ENCODE peak calls at places on chromosomes 3 and 15, in nine cellular contexts. One of them, this sample, is unnamed.

GRCh38 chr15:64895285-64896065 is 16.2 kb upstream of the ANKDD1A start:
- DNase-seq in AG20443: peak
- DNase-seq in A172: peak
- DNase-seq in BJ: no peak
- DNase-seq in WERI-Rb-1: no peak
- DNase-seq in GOT3: no peak
- DNase-seq in HCEC 1CT: peak
- DNase-seq in stimulated activated CD4-positive, alpha-beta T cell treated with anti-CD3 and anti-CD28 coated beads, Interleukin-1b, Interleukin-23, amount 100 ng/mL, for 1 hour: no peak
- DNase-seq in cardiac muscle cell: no peak
- DNase-seq in this sample: no peak

GRCh38 chr3:31613654-31614053 is 80.9 kb downstream of the STT3B start:
- DNase-seq in BJ: no peak
- DNase-seq in HCEC 1CT: no peak
- DNase-seq in AG20443: no peak
- DNase-seq in cardiac muscle cell: no peak
- DNase-seq in stimulated activated CD4-positive, alpha-beta T cell treated with anti-CD3 and anti-CD28 coated beads, Interleukin-1b, Interleukin-23, amount 100 ng/mL, for 1 hour: no peak
- DNase-seq in WERI-Rb-1: no peak
- DNase-seq in GOT3: no peak
- DNase-seq in A172: no peak
- DNase-seq in this sample: no peak

GRCh38 chr3:9765865-9766264 is 3.9 kb downstream of the CAMK1 start:
- DNase-seq in BJ: no peak
- DNase-seq in AG20443: no peak
- DNase-seq in HCEC 1CT: no peak
- DNase-seq in GOT3: no peak
- DNase-seq in WERI-Rb-1: peak
- DNase-seq in cardiac muscle cell: no peak
- DNase-seq in stimulated activated CD4-positive, alpha-beta T cell treated with anti-CD3 and anti-CD28 coated beads, Interleukin-1b, Interleukin-23, amount 100 ng/mL, for 1 hour: no peak
- DNase-seq in A172: peak
- DNase-seq in this sample: no peak

GRCh38 chr3:13282986-13283876 is 136.9 kb downstream of the NUP210 start:
- DNase-seq in BJ: no peak
- DNase-seq in WERI-Rb-1: peak
- DNase-seq in AG20443: peak
- DNase-seq in cardiac muscle cell: peak
- DNase-seq in stimulated activated CD4-positive, alpha-beta T cell treated with anti-CD3 and anti-CD28 coated beads, Interleukin-1b, Interleukin-23, amount 100 ng/mL, for 1 hour: no peak
- DNase-seq in HCEC 1CT: no peak
- DNase-seq in GOT3: no peak
- DNase-seq in A172: no peak
- DNase-seq in this sample: peak

GRCh38 chr3:20123121-20123652 is 62.8 kb downstream of the SGO1 start:
- DNase-seq in stimulated activated CD4-positive, alpha-beta T cell treated with anti-CD3 and anti-CD28 coated beads, Interleukin-1b, Interleukin-23, amount 100 ng/mL, for 1 hour: no peak
- DNase-seq in BJ: no peak
- DNase-seq in AG20443: no peak
- DNase-seq in A172: no peak
- DNase-seq in cardiac muscle cell: no peak
- DNase-seq in HCEC 1CT: no peak
- DNase-seq in WERI-Rb-1: no peak
- DNase-seq in GOT3: no peak
- DNase-seq in this sample: no peak

GRCh38 chr15:98648654-98649537 is 557 bp downstream of the IGF1R start:
- DNase-seq in A172: peak
- DNase-seq in BJ: no peak
- DNase-seq in HCEC 1CT: peak
- DNase-seq in AG20443: peak
- DNase-seq in stimulated activated CD4-positive, alpha-beta T cell treated with anti-CD3 and anti-CD28 coated beads, Interleukin-1b, Interleukin-23, amount 100 ng/mL, for 1 hour: no peak
- DNase-seq in GOT3: no peak
- DNase-seq in WERI-Rb-1: peak
- DNase-seq in cardiac muscle cell: peak
- DNase-seq in this sample: no peak

GRCh38 chr3:65039754-65040210 is 352.0 kb upstream of the ADAMTS9 start:
- DNase-seq in WERI-Rb-1: no peak
- DNase-seq in A172: peak
- DNase-seq in BJ: no peak
- DNase-seq in AG20443: no peak
- DNase-seq in cardiac muscle cell: no peak
- DNase-seq in GOT3: no peak
- DNase-seq in HCEC 1CT: peak
- DNase-seq in stimulated activated CD4-positive, alpha-beta T cell treated with anti-CD3 and anti-CD28 coated beads, Interleukin-1b, Interleukin-23, amount 100 ng/mL, for 1 hour: no peak
- DNase-seq in this sample: peak

GRCh38 chr15:70241561-70242320 is 144.0 kb upstream of the TLE3 start:
- DNase-seq in cardiac muscle cell: no peak
- DNase-seq in A172: no peak
- DNase-seq in stimulated activated CD4-positive, alpha-beta T cell treated with anti-CD3 and anti-CD28 coated beads, Interleukin-1b, Interleukin-23, amount 100 ng/mL, for 1 hour: no peak
- DNase-seq in BJ: no peak
- DNase-seq in WERI-Rb-1: no peak
- DNase-seq in AG20443: no peak
- DNase-seq in GOT3: no peak
- DNase-seq in HCEC 1CT: no peak
- DNase-seq in this sample: no peak

GRCh38 chr3:172101107-172101506 is 61.7 kb downstream of the FNDC3B start:
- DNase-seq in cardiac muscle cell: peak
- DNase-seq in A172: no peak
- DNase-seq in BJ: no peak
- DNase-seq in AG20443: no peak
- DNase-seq in WERI-Rb-1: no peak
- DNase-seq in GOT3: no peak
- DNase-seq in stimulated activated CD4-positive, alpha-beta T cell treated with anti-CD3 and anti-CD28 coated beads, Interleukin-1b, Interleukin-23, amount 100 ng/mL, for 1 hour: no peak
- DNase-seq in HCEC 1CT: no peak
- DNase-seq in this sample: no peak

GRCh38 chr15:79849789-79850188 is 47.0 kb downstream of the MTHFS start:
- DNase-seq in AG20443: peak
- DNase-seq in GOT3: no peak
- DNase-seq in A172: peak
- DNase-seq in HCEC 1CT: peak
- DNase-seq in cardiac muscle cell: peak
- DNase-seq in WERI-Rb-1: peak
- DNase-seq in BJ: no peak
- DNase-seq in stimulated activated CD4-positive, alpha-beta T cell treated with anti-CD3 and anti-CD28 coated beads, Interleukin-1b, Interleukin-23, amount 100 ng/mL, for 1 hour: no peak
- DNase-seq in this sample: no peak

GRCh38 chr3:76203578-76203977 is 418.2 kb upstream of the ZNF717 start:
- DNase-seq in stimulated activated CD4-positive, alpha-beta T cell treated with anti-CD3 and anti-CD28 coated beads, Interleukin-1b, Interleukin-23, amount 100 ng/mL, for 1 hour: no peak
- DNase-seq in A172: no peak
- DNase-seq in AG20443: no peak
- DNase-seq in WERI-Rb-1: no peak
- DNase-seq in cardiac muscle cell: no peak
- DNase-seq in BJ: no peak
- DNase-seq in GOT3: no peak
- DNase-seq in HCEC 1CT: no peak
- DNase-seq in this sample: no peak

GRCh38 chr3:5051772-5052171 is 70.3 kb upstream of the ARL8B start:
- DNase-seq in cardiac muscle cell: no peak
- DNase-seq in AG20443: no peak
- DNase-seq in A172: no peak
- DNase-seq in WERI-Rb-1: no peak
- DNase-seq in HCEC 1CT: no peak
- DNase-seq in GOT3: no peak
- DNase-seq in BJ: no peak
- DNase-seq in stimulated activated CD4-positive, alpha-beta T cell treated with anti-CD3 and anti-CD28 coated beads, Interleukin-1b, Interleukin-23, amount 100 ng/mL, for 1 hour: no peak
- DNase-seq in this sample: no peak

GRCh38 chr15:90820481-90820880 is 47.9 kb upstream of the FURIN start:
- DNase-seq in cardiac muscle cell: no peak
- DNase-seq in BJ: no peak
- DNase-seq in WERI-Rb-1: no peak
- DNase-seq in A172: no peak
- DNase-seq in HCEC 1CT: no peak
- DNase-seq in stimulated activated CD4-positive, alpha-beta T cell treated with anti-CD3 and anti-CD28 coated beads, Interleukin-1b, Interleukin-23, amount 100 ng/mL, for 1 hour: no peak
- DNase-seq in GOT3: no peak
- DNase-seq in AG20443: no peak
- DNase-seq in this sample: no peak

GRCh38 chr3:177484926-177485325 is 287.6 kb upstream of the TBL1XR1 start:
- DNase-seq in A172: no peak
- DNase-seq in HCEC 1CT: no peak
- DNase-seq in BJ: no peak
- DNase-seq in GOT3: no peak
- DNase-seq in WERI-Rb-1: no peak
- DNase-seq in cardiac muscle cell: no peak
- DNase-seq in stimulated activated CD4-positive, alpha-beta T cell treated with anti-CD3 and anti-CD28 coated beads, Interleukin-1b, Interleukin-23, amount 100 ng/mL, for 1 hour: no peak
- DNase-seq in AG20443: no peak
- DNase-seq in this sample: no peak

GRCh38 chr15:72591361-72591760 is 63.1 kb upstream of the GOLGA6B start:
- DNase-seq in BJ: peak
- DNase-seq in A172: no peak
- DNase-seq in AG20443: peak
- DNase-seq in stimulated activated CD4-positive, alpha-beta T cell treated with anti-CD3 and anti-CD28 coated beads, Interleukin-1b, Interleukin-23, amount 100 ng/mL, for 1 hour: no peak
- DNase-seq in HCEC 1CT: peak
- DNase-seq in GOT3: no peak
- DNase-seq in WERI-Rb-1: no peak
- DNase-seq in cardiac muscle cell: no peak
- DNase-seq in this sample: no peak

GRCh38 chr3:8869613-8870012 is 93.7 kb downstream of the RAD18 start:
- DNase-seq in stimulated activated CD4-positive, alpha-beta T cell treated with anti-CD3 and anti-CD28 coated beads, Interleukin-1b, Interleukin-23, amount 100 ng/mL, for 1 hour: no peak
- DNase-seq in BJ: peak
- DNase-seq in WERI-Rb-1: no peak
- DNase-seq in HCEC 1CT: peak
- DNase-seq in cardiac muscle cell: no peak
- DNase-seq in GOT3: no peak
- DNase-seq in AG20443: peak
- DNase-seq in A172: peak
- DNase-seq in this sample: peak

GRCh38 chr3:861721-862120 is 231.1 kb upstream of the CNTN6 start:
- DNase-seq in WERI-Rb-1: no peak
- DNase-seq in HCEC 1CT: no peak
- DNase-seq in AG20443: no peak
- DNase-seq in GOT3: no peak
- DNase-seq in cardiac muscle cell: no peak
- DNase-seq in stimulated activated CD4-positive, alpha-beta T cell treated with anti-CD3 and anti-CD28 coated beads, Interleukin-1b, Interleukin-23, amount 100 ng/mL, for 1 hour: no peak
- DNase-seq in A172: no peak
- DNase-seq in BJ: no peak
- DNase-seq in this sample: no peak

This sample was measured in HCT116.